ENCODE peak calls at places on chromosomes 6 and 20, in ten cellular contexts. One of them, this sample, is unnamed.

GRCh38 chr20:54477556-54477955 is 2.2 kb downstream of the DOK5 start:
- DNase-seq in tibial nerve: no peak
- DNase-seq in stomach: no peak
- DNase-seq in lower leg skin: no peak
- DNase-seq in IMR-90: peak
- DNase-seq in NB4: no peak
- DNase-seq in HCT116: no peak
- DNase-seq in ovary: no peak
- DNase-seq in heart left ventricle: no peak
- DNase-seq in sigmoid colon: no peak
- DNase-seq in this sample: no peak

GRCh38 chr6:104957301-104958177 is 632 bp downstream of the LIN28B start:
- DNase-seq in tibial nerve: no peak
- DNase-seq in stomach: no peak
- DNase-seq in lower leg skin: no peak
- DNase-seq in IMR-90: no peak
- DNase-seq in NB4: peak
- DNase-seq in HCT116: no peak
- DNase-seq in ovary: no peak
- DNase-seq in heart left ventricle: no peak
- DNase-seq in sigmoid colon: no peak
- DNase-seq in this sample: no peak

GRCh38 chr6:28506807-28507475 is 8.7 kb downstream of the GPX6 start:
- DNase-seq in tibial nerve: no peak
- DNase-seq in stomach: no peak
- DNase-seq in lower leg skin: no peak
- DNase-seq in IMR-90: no peak
- DNase-seq in NB4: no peak
- DNase-seq in HCT116: no peak
- DNase-seq in ovary: no peak
- DNase-seq in heart left ventricle: no peak
- DNase-seq in sigmoid colon: no peak
- DNase-seq in this sample: no peak

GRCh38 chr6:152267967-152268845 is 369.0 kb downstream of the SYNE1 start:
- DNase-seq in tibial nerve: no peak
- DNase-seq in stomach: no peak
- DNase-seq in lower leg skin: no peak
- DNase-seq in IMR-90: no peak
- DNase-seq in NB4: peak
- DNase-seq in HCT116: no peak
- DNase-seq in ovary: no peak
- DNase-seq in heart left ventricle: no peak
- DNase-seq in sigmoid colon: no peak
- DNase-seq in this sample: no peak

GRCh38 chr6:107305391-107305790 is 154.0 kb downstream of the PDSS2 start:
- DNase-seq in tibial nerve: no peak
- DNase-seq in stomach: no peak
- DNase-seq in lower leg skin: no peak
- DNase-seq in IMR-90: no peak
- DNase-seq in NB4: no peak
- DNase-seq in HCT116: no peak
- DNase-seq in ovary: no peak
- DNase-seq in heart left ventricle: no peak
- DNase-seq in sigmoid colon: no peak
- DNase-seq in this sample: no peak

GRCh38 chr6:20203561-20204528 is 8.4 kb downstream of the MBOAT1 start:
- DNase-seq in tibial nerve: no peak
- DNase-seq in stomach: no peak
- DNase-seq in lower leg skin: no peak
- DNase-seq in IMR-90: no peak
- DNase-seq in NB4: no peak
- DNase-seq in HCT116: no peak
- DNase-seq in ovary: no peak
- DNase-seq in heart left ventricle: no peak
- DNase-seq in sigmoid colon: no peak
- DNase-seq in this sample: no peak

GRCh38 chr20:59042151-59042795 is at the start of gene PRELID3B:
- DNase-seq in tibial nerve: no peak
- DNase-seq in stomach: no peak
- DNase-seq in lower leg skin: peak
- DNase-seq in IMR-90: no peak
- DNase-seq in NB4: peak
- DNase-seq in HCT116: no peak
- DNase-seq in ovary: no peak
- DNase-seq in heart left ventricle: peak
- DNase-seq in sigmoid colon: peak
- DNase-seq in this sample: no peak

GRCh38 chr6:170063851-170064617 is 226.8 kb downstream of the DLL1 start:
- DNase-seq in tibial nerve: no peak
- DNase-seq in stomach: peak
- DNase-seq in lower leg skin: peak
- DNase-seq in IMR-90: no peak
- DNase-seq in NB4: no peak
- DNase-seq in HCT116: no peak
- DNase-seq in ovary: peak
- DNase-seq in heart left ventricle: no peak
- DNase-seq in sigmoid colon: peak
- DNase-seq in this sample: no peak

DNA sequence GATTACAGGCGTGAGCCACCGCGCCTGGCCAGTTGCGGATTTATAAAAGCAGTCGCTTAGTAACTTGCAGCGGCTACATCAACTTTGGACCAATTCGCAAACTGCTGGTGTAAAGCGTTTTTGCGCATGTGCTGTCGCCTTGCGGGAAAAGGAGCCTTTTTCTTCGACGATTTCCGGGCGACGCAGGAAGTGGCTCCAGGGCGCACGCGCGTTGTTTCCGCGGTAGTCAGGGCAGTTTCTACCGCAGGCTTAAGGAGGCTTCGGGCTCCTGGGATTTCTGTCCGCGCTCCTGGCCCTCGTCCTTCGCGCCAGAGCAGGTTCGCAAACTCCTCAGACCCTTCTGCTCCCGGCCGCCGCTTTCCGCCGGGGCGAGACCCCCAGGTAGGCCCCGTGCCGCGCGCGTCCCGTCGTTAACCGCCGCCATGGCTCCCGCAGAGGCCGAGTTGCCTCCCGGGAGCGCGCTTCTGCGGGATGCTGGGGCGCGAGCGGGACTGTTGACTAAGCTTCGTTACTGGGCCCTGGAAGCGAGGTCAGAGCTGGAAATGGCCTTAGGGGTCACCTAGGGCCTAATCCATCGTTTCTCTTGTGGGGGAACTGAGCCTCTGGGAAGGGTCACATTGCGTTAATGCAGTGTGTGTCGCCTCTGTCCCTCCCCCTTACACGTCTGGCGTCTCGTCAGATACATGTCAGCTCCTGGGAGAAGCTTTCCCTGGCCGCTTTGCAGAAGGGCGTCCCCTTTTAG is at the start of gene RAE1:
- DNase-seq in tibial nerve: peak
- DNase-seq in stomach: peak
- DNase-seq in lower leg skin: peak
- DNase-seq in IMR-90: peak
- DNase-seq in NB4: peak
- DNase-seq in HCT116: peak
- DNase-seq in ovary: peak
- DNase-seq in heart left ventricle: peak
- DNase-seq in sigmoid colon: peak
- DNase-seq in this sample: peak
- TF ChIP-seq POLR2A in tibial nerve: peak
- TF ChIP-seq POLR2A in stomach: no peak
- TF ChIP-seq POLR2A in lower leg skin: no peak
- TF ChIP-seq POLR2A in IMR-90: peak
- TF ChIP-seq POLR2A in NB4: peak
- TF ChIP-seq POLR2A in HCT116: peak
- TF ChIP-seq POLR2A in ovary: peak
- TF ChIP-seq POLR2A in heart left ventricle: peak
- TF ChIP-seq POLR2A in sigmoid colon: peak
- TF ChIP-seq POLR2A in this sample: peak

GRCh38 chr20:44966030-44966961 is at the start of gene STK4:
- DNase-seq in tibial nerve: peak
- DNase-seq in stomach: peak
- DNase-seq in lower leg skin: peak
- DNase-seq in IMR-90: peak
- DNase-seq in NB4: peak
- DNase-seq in HCT116: peak
- DNase-seq in ovary: peak
- DNase-seq in heart left ventricle: peak
- DNase-seq in sigmoid colon: peak
- DNase-seq in this sample: peak
- TF ChIP-seq POLR2A in tibial nerve: peak
- TF ChIP-seq POLR2A in stomach: peak
- TF ChIP-seq POLR2A in lower leg skin: peak
- TF ChIP-seq POLR2A in IMR-90: peak
- TF ChIP-seq POLR2A in NB4: peak
- TF ChIP-seq POLR2A in HCT116: peak
- TF ChIP-seq POLR2A in ovary: peak
- TF ChIP-seq POLR2A in heart left ventricle: peak
- TF ChIP-seq POLR2A in sigmoid colon: peak
- TF ChIP-seq POLR2A in this sample: peak

GRCh38 chr20:8805737-8806442 is 263.0 kb upstream of the PLCB4 start:
- DNase-seq in tibial nerve: no peak
- DNase-seq in stomach: no peak
- DNase-seq in lower leg skin: no peak
- DNase-seq in IMR-90: no peak
- DNase-seq in NB4: no peak
- DNase-seq in HCT116: no peak
- DNase-seq in ovary: no peak
- DNase-seq in heart left ventricle: no peak
- DNase-seq in sigmoid colon: no peak
- DNase-seq in this sample: no peak
- TF ChIP-seq POLR2A in tibial nerve: no peak
- TF ChIP-seq POLR2A in stomach: no peak
- TF ChIP-seq POLR2A in lower leg skin: no peak
- TF ChIP-seq POLR2A in IMR-90: no peak
- TF ChIP-seq POLR2A in NB4: no peak
- TF ChIP-seq POLR2A in HCT116: no peak
- TF ChIP-seq POLR2A in ovary: no peak
- TF ChIP-seq POLR2A in heart left ventricle: no peak
- TF ChIP-seq POLR2A in sigmoid colon: no peak
- TF ChIP-seq POLR2A in this sample: no peak

GRCh38 chr6:37058084-37058586 is 52.7 kb downstream of the FGD2 start:
- DNase-seq in tibial nerve: no peak
- DNase-seq in stomach: no peak
- DNase-seq in lower leg skin: no peak
- DNase-seq in IMR-90: peak
- DNase-seq in NB4: no peak
- DNase-seq in HCT116: no peak
- DNase-seq in ovary: no peak
- DNase-seq in heart left ventricle: no peak
- DNase-seq in sigmoid colon: no peak
- DNase-seq in this sample: no peak
- TF ChIP-seq POLR2A in tibial nerve: no peak
- TF ChIP-seq POLR2A in stomach: no peak
- TF ChIP-seq POLR2A in lower leg skin: no peak
- TF ChIP-seq POLR2A in IMR-90: no peak
- TF ChIP-seq POLR2A in NB4: no peak
- TF ChIP-seq POLR2A in HCT116: no peak
- TF ChIP-seq POLR2A in ovary: no peak
- TF ChIP-seq POLR2A in heart left ventricle: no peak
- TF ChIP-seq POLR2A in sigmoid colon: no peak
- TF ChIP-seq POLR2A in this sample: no peak

DNA sequence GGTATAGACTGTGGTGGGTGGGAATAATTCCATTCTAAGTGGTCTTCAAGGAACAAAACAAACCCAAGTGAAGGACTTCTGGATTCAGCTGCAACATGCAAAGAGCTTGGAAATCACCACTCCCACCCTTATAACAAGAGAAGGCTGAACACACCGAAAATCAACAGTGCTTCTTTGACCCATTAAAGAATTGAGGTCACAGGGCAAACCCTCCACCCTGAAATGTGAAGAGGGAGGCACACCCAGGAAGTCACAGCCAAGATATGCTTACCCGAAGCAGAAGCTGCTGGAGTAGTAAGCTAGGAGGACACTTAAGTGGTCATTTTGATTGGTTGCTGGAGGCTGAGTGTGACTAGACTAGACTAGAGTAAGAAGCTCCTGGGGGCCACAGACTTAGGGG is 188.3 kb upstream of the SSTR4 start:
- DNase-seq in tibial nerve: no peak
- DNase-seq in stomach: no peak
- DNase-seq in lower leg skin: no peak
- DNase-seq in IMR-90: no peak
- DNase-seq in NB4: no peak
- DNase-seq in HCT116: no peak
- DNase-seq in ovary: no peak
- DNase-seq in heart left ventricle: no peak
- DNase-seq in sigmoid colon: no peak
- DNase-seq in this sample: no peak
- TF ChIP-seq POLR2A in tibial nerve: no peak
- TF ChIP-seq POLR2A in stomach: no peak
- TF ChIP-seq POLR2A in lower leg skin: no peak
- TF ChIP-seq POLR2A in IMR-90: no peak
- TF ChIP-seq POLR2A in NB4: no peak
- TF ChIP-seq POLR2A in HCT116: no peak
- TF ChIP-seq POLR2A in ovary: no peak
- TF ChIP-seq POLR2A in heart left ventricle: no peak
- TF ChIP-seq POLR2A in sigmoid colon: no peak
- TF ChIP-seq POLR2A in this sample: no peak

This sample was measured in H54.